ENCODE peak calls at places on chromosomes 13 and 19, in ten cellular contexts. S is spleen, V is sigmoid colon, N is endothelial cell of umbilical vein, T is GM23338, L is HCT116, D is H1, O is breast epithelium, I is stomach, P is upper lobe of left lung. A is an unnamed sample.
A peak's percentile ranks its signal among the peaks of the same experiment; 100 is the strongest.

GRCh38 chr19:32359581-32359980 is 14.2 kb downstream of the ZNF507 start:
- DNase-seq in S (no peak), L (no peak), V (no peak), D (no peak), T (no peak), P (no peak), N (no peak), O (no peak), I (no peak), A (no peak)

GRCh38 chr13:109577191-109577700 is 209.1 kb downstream of the IRS2 start:
- DNase-seq in V (no peak), T (no peak), L (no peak), I (no peak), S (no peak), N (no peak), O (no peak), D (no peak), P (no peak), A (no peak)

GRCh38 chr13:113119822-113120189 is 2.8 kb upstream of the F10 start:
- DNase-seq in S (no peak), I (peak; percentile 8), O (no peak), L (no peak), V (no peak), N (no peak), T (no peak), D (no peak), P (peak; percentile 2), A (peak; percentile 53)

GRCh38 chr19:44607049-44607448 is 6.3 kb upstream of the IGSF23 start:
- DNase-seq in O (no peak), N (peak; percentile 95), L (no peak), P (peak; percentile 24), V (no peak), D (no peak), S (no peak), T (no peak), I (no peak), A (no peak)

GRCh38 chr13:35470671-35471465 is 5.6 kb downstream of the MAB21L1 start:
- DNase-seq in P (no peak), L (no peak), S (peak; percentile 70), T (peak; percentile 87), D (no peak), O (no peak), I (no peak), V (peak; percentile 67), N (peak; percentile 32), A (peak; percentile 67)

GRCh38 chr13:90427322-90428272 is 919.9 kb upstream of the MIR17HG start:
- DNase-seq in S (no peak), D (no peak), L (no peak), O (no peak), I (no peak), N (no peak), V (no peak), T (peak; percentile 12), P (no peak), A (no peak)

GRCh38 chr13:113927661-113928581 is 46.0 kb downstream of the C13orf46 start:
- DNase-seq in T (no peak), P (peak; percentile 21), D (no peak), V (peak; percentile 85), L (no peak), O (peak; percentile 85), I (peak; percentile 32), S (peak; percentile 59), N (no peak), A (peak; percentile 83)

GRCh38 chr19:17829855-17830566 is 8.7 kb upstream of the INSL3 start:
- DNase-seq in L (peak; percentile 72), T (peak; percentile 94), S (no peak), I (no peak), D (peak; percentile 89), P (no peak), V (peak; percentile 73), O (no peak), N (no peak), A (no peak)

GRCh38 chr13:42307461-42307860 is 35.5 kb downstream of the AKAP11 start:
- DNase-seq in N (no peak), O (no peak), T (no peak), I (no peak), D (no peak), L (no peak), S (no peak), V (no peak), P (no peak), A (no peak)

DNA sequence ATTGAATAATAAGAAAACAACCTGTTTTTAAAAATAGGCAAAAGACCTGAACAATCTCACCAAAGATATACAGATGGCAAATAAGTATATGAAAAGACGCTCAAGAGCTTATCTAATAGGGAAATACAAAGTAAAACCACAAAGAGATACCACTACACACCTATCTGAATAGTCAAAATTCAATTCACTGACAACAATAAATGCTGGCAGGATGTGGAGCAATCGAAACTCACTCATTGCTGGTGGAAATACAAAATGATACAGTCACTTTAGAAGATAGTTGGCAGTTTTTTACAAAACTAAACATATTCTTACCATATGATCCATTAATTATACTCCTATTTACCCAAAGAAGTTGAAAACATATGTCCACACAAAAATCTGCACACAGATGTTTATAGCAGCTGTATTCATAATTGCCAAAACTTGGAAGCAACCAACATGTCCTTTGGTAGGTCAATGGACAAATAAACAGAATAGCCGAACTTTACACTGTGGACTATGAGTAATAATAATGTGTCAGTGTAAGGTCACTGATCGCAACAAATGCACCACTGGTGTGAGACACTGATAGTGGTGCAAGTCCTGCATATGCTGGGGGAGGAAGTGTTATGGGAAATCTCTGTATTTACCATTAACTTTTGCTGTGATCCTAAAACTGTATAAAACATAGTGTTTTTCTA is 20.8 kb downstream of the ZC3H13 start:
- DNase-seq in I (no peak), L (no peak), T (no peak), O (no peak), V (no peak), N (no peak), D (no peak), S (no peak), P (no peak), A (no peak)
- TF ChIP-seq POLR2AphosphoS5 in I (no peak), L (no peak), T (no peak), O (no peak), V (no peak), N (no peak), D (no peak), S (no peak), P (no peak), A (no peak)

DNA sequence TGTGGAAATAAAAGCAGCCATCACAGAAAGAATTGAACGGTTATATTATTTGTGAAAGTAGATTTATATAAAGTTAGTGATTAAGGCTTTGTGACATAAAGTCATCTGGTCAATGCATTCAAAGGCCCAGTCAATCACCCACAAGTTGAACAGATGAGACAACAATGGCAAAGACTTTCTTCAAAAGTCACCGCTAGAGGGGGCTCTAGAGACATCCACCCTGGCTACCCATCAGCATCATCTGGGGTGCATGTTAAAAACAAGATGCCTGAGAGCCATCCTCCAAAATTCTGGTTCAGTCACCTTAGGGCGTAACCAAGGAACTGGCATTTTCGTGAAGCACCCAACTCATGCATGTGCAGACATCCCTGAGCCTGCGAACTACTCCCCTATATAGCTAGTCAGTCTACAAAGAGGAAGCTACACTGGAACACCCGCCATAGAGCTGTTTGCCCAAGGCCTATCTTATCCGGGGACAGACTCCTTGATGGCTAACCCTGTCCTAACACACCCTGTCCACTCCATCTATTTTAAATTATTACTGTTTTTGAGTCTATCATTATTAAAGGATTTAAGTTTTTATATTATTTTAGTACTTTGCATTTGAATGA is 970.5 kb downstream of the UQCRFS1 start:
- DNase-seq in T (peak; percentile 83), I (no peak), S (no peak), L (no peak), N (peak; percentile 3), O (no peak), P (no peak), V (no peak), D (no peak), A (no peak)
- TF ChIP-seq CTCF in T (peak; percentile 73), I (peak; percentile 24), S (peak; percentile 53), L (peak; percentile 52), N (peak; percentile 38), O (no peak), P (peak; percentile 12), V (peak; percentile 22), D (peak; percentile 77), A (peak; percentile 43)

GRCh38 chr19:4516939-4517300 is 1.4 kb downstream of the PLIN4 start:
- DNase-seq in S (no peak), T (no peak), V (no peak), O (no peak), P (no peak), I (no peak), N (no peak), L (no peak), D (no peak), A (no peak)

GRCh38 chr19:4519521-4520277 is 1.4 kb upstream of the PLIN4 start:
- DNase-seq in L (no peak), V (peak; percentile 95), T (no peak), P (no peak), O (no peak), S (no peak), I (no peak), N (no peak), D (no peak), A (no peak)

GRCh38 chr19:4519172-4519496 is 848 bp upstream of the PLIN4 start:
- DNase-seq in D (no peak), T (no peak), V (no peak), S (no peak), N (no peak), O (no peak), I (no peak), P (no peak), L (no peak), A (no peak)

GRCh38 chr19:4517451-4518057 is 732 bp downstream of the PLIN4 start:
- DNase-seq in I (no peak), D (no peak), N (no peak), P (no peak), T (no peak), L (no peak), O (no peak), V (no peak), S (no peak), A (no peak)

DNA sequence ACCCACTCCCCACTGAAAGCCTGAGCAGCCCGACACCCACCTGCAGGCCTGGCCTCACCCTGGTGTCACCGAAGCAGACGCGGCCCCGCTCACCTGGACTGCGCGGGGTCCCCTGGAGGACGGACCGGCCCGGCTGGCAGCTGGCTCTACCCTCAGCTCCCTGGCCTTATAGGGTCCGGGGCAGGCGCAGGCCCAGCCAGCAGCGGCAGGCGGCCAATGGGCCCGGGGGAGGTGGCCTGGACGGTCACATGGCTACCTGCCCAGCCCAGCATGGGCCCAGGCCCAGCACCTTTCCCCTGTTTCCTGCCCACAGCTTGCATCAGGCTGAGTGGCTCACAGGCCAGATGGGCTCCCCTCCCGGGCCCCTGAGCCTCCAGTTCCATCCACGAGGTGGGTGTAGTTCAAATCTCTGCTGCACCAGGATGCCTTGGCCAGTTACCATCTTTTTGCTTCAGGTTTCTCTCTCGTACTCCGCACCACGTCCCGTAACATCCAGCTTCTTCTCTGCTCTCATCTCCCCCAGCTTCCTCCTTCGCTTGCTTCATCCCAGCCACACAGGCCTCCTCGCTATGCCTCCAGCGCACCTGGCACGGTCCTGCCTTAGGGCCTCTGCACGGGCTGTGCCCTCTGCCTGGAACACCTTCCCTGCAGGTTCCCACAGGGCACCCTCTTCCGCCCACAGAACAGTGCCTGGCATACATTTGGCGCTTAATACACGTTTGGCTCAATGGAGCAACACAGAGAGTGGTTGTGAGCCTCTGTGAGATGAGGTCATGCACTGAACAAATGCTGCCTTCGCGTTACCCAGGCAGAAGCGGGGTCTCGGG is at the start of gene PLIN4:
- DNase-seq in T (peak; percentile 53), N (no peak), P (no peak), I (peak; percentile 89), S (no peak), D (no peak), V (peak; percentile 97), O (peak; percentile 62), L (no peak), A (no peak)
- TF ChIP-seq POLR2AphosphoS5 in T (no peak), N (no peak), P (no peak), I (peak; percentile 61), S (peak; percentile 40), D (no peak), V (peak; percentile 99), O (peak; percentile 22), L (no peak), A (no peak)

GRCh38 chr19:55536951-55537740 is at the start of gene SBK2:
- DNase-seq in V (no peak), I (no peak), T (peak; percentile 93), N (no peak), D (peak; percentile 62), O (no peak), P (no peak), S (no peak), L (no peak), A (no peak)
- TF ChIP-seq CTCF in V (no peak), I (no peak), T (peak; percentile 87), N (no peak), D (peak; percentile 75), O (no peak), P (no peak), S (no peak), L (peak; percentile 25), A (no peak)